ENCODE peak calls at places on chromosomes 5 and 9, in four cellular contexts. Y is SJSA1, I is fibroblast of the aortic adventitia, D is Caco-2. P is an unnamed sample.

GRCh38 chr9:133658442-133659431 is 22.6 kb downstream of the DBH start:
- DNase-seq in Y (no peak), I (no peak), D (peak; percentile 67), P (peak; percentile 88)

GRCh38 chr5:160500776-160501175 is 79.1 kb downstream of the PTTG1 start:
- DNase-seq in Y (no peak), I (no peak), D (no peak), P (no peak)

GRCh38 chr5:167951121-167951520 is 340.3 kb upstream of the WWC1 start:
- DNase-seq in Y (no peak), I (no peak), D (no peak), P (no peak)

GRCh38 chr9:120267929-120268328 is 312.0 kb downstream of the CDK5RAP2 start:
- DNase-seq in Y (no peak), I (no peak), D (no peak), P (no peak)

GRCh38 chr5:164000819-164001218 is 495.4 kb downstream of the MAT2B start:
- DNase-seq in Y (no peak), I (peak; percentile 26), D (no peak), P (no peak)

GRCh38 chr9:136079916-136080246 is 15.2 kb downstream of the NACC2 start:
- DNase-seq in Y (no peak), I (no peak), D (no peak), P (no peak)

GRCh38 chr5:37860206-37860605 is 20.4 kb upstream of the GDNF start:
- DNase-seq in Y (no peak), I (no peak), D (no peak), P (no peak)

GRCh38 chr5:153584561-153585359 is 94.3 kb downstream of the GRIA1 start:
- DNase-seq in Y (peak; percentile 36), I (no peak), D (no peak), P (no peak)

GRCh38 chr5:52961238-52961637 is 27.9 kb upstream of the ITGA2 start:
- DNase-seq in Y (peak; percentile 67), I (peak; percentile 16), D (no peak), P (no peak)

GRCh38 chr5:30030110-30030509 is 1163.4 kb upstream of the CDH6 start:
- DNase-seq in Y (no peak), I (no peak), D (no peak), P (no peak)

GRCh38 chr9:94100152-94100879 is 16.1 kb downstream of the PTPDC1 start:
- DNase-seq in Y (no peak), I (no peak), D (no peak), P (no peak)

GRCh38 chr5:149904293-149904886 is 40.2 kb downstream of the PDE6A start:
- DNase-seq in Y (no peak), I (no peak), D (peak; percentile 42), P (peak; percentile 24)

GRCh38 chr9:35516481-35516880 is 26.6 kb downstream of the RUSC2 start:
- DNase-seq in Y (peak; percentile 70), I (peak; percentile 74), D (peak; percentile 35), P (no peak)

GRCh38 chr9:91421987-91422765 is 1.5 kb downstream of the NFIL3 start:
- DNase-seq in Y (peak; percentile 53), I (peak; percentile 75), D (no peak), P (peak; percentile 59)

GRCh38 chr9:134494905-134495304 is 146.7 kb upstream of the COL5A1 start:
- DNase-seq in Y (no peak), I (no peak), D (no peak), P (no peak)

GRCh38 chr5:169450464-169450863 is 133.1 kb upstream of the SPDL1 start:
- DNase-seq in Y (no peak), I (peak; percentile 56), D (no peak), P (no peak)

GRCh38 chr9:134687556-134687955 is 46.0 kb downstream of the COL5A1 start:
- DNase-seq in Y (no peak), I (no peak), D (no peak), P (no peak)

GRCh38 chr5:91269198-91269597 is 113.9 kb downstream of the ARRDC3 start:
- DNase-seq in Y (no peak), I (no peak), D (no peak), P (no peak)

GRCh38 chr5:151155777-151156731 is 1.5 kb downstream of the ANXA6 start:
- DNase-seq in Y (peak; percentile 48), I (peak; percentile 65), D (no peak), P (peak; percentile 40)

GRCh38 chr5:21236896-21237830 is 1249.2 kb upstream of the CDH18 start:
- DNase-seq in Y (no peak), I (peak; percentile 5), D (no peak), P (no peak)

GRCh38 chr9:32508728-32509127 is 17.3 kb downstream of the RIGI start:
- DNase-seq in Y (no peak), I (no peak), D (no peak), P (no peak)

GRCh38 chr5:177603631-177604030 is 3.7 kb downstream of the B4GALT7 start:
- DNase-seq in Y (no peak), I (no peak), D (no peak), P (no peak)

GRCh38 chr5:34898258-34898895 is 16.9 kb downstream of the RAD1 start:
- DNase-seq in Y (peak; percentile 50), I (peak; percentile 83), D (peak; percentile 75), P (peak; percentile 29)

GRCh38 chr9:85416720-85417119 is 325.0 kb downstream of the AGTPBP1 start:
- DNase-seq in Y (no peak), I (no peak), D (no peak), P (no peak)

GRCh38 chr9:61666849-61667371 is 477.1 kb downstream of the SPATA31A7 start:
- DNase-seq in Y (no peak), I (no peak), D (no peak), P (no peak)

GRCh38 chr9:93197670-93198069 is 13.7 kb downstream of the WNK2 start:
- DNase-seq in Y (no peak), I (no peak), D (no peak), P (no peak)

GRCh38 chr9:124453586-124454191 is 3.4 kb downstream of the ADGRD2 start:
- DNase-seq in Y (no peak), I (no peak), D (peak; percentile 67), P (no peak)

GRCh38 chr9:98781588-98782383 is 14.6 kb downstream of the ANKS6 start:
- DNase-seq in Y (no peak), I (no peak), D (peak; percentile 76), P (peak; percentile 54)

GRCh38 chr9:12554636-12555035 is 138.5 kb upstream of the TYRP1 start:
- DNase-seq in Y (no peak), I (peak; percentile 9), D (peak; percentile 8), P (no peak)

GRCh38 chr9:91131433-91131839 is 230.3 kb downstream of the AUH start:
- DNase-seq in Y (peak; percentile 87), I (peak; percentile 96), D (no peak), P (no peak)

GRCh38 chr5:178450121-178450631 is 140.0 kb downstream of the COL23A1 start:
- DNase-seq in Y (no peak), I (no peak), D (no peak), P (no peak)

GRCh38 chr5:139395844-139396640 is 1.1 kb upstream of the PROB1 start:
- DNase-seq in Y (no peak), I (no peak), D (no peak), P (no peak)

GRCh38 chr9:134525841-134526797 is 115.5 kb upstream of the COL5A1 start:
- DNase-seq in Y (no peak), I (peak; percentile 71), D (no peak), P (no peak)

GRCh38 chr5:124438390-124439380 is 307.8 kb downstream of the ZNF608 start:
- DNase-seq in Y (no peak), I (no peak), D (no peak), P (no peak)

GRCh38 chr9:131069699-131070098 is 26.6 kb upstream of the AIF1L start:
- DNase-seq in Y (no peak), I (no peak), D (no peak), P (no peak)

GRCh38 chr5:176132471-176133288 is 105.5 kb upstream of the SIMC1 start:
- DNase-seq in Y (no peak), I (no peak), D (no peak), P (no peak)

GRCh38 chr5:42992035-42992570 is 48.0 kb downstream of the ANXA2R start:
- DNase-seq in Y (peak; percentile 70), I (peak; percentile 81), D (peak; percentile 67), P (peak; percentile 70)

GRCh38 chr9:128204858-128205257 is 1.7 kb downstream of the DNM1 start:
- DNase-seq in Y (no peak), I (no peak), D (no peak), P (no peak)

GRCh38 chr5:43156388-43156787 is 35.6 kb upstream of the NIM1K start:
- DNase-seq in Y (no peak), I (peak; percentile 57), D (no peak), P (no peak)